ENCODE peak calls at places on chromosomes 4 and X, in six cellular contexts. Z is sigmoid colon, D is H1, N is ovary, O is HepG2, X is suprapubic skin. U is an unnamed sample.

GRCh38 chrX:29024813-29025342 is 437.6 kb downstream of the IL1RAPL1 start:
- DNase-seq in X (no peak), Z (no peak), N (no peak), O (no peak), D (no peak), U (no peak)

GRCh38 chr4:184250795-184251679 is 33.4 kb upstream of the ENPP6 start:
- DNase-seq in O (peak; percentile 71), X (no peak), N (no peak), D (peak; percentile 46), Z (no peak), U (no peak)

GRCh38 chrX:69027181-69028005 is 137.9 kb downstream of the PJA1 start:
- DNase-seq in Z (no peak), X (no peak), N (peak; percentile 50), O (no peak), D (peak; percentile 20), U (no peak)

GRCh38 chrX:152074163-152074562 is 64.2 kb downstream of the MAGEA10 start:
- DNase-seq in D (no peak), N (no peak), X (no peak), Z (no peak), O (no peak), U (no peak)

GRCh38 chr4:168449740-168450442 is 30.4 kb downstream of the DDX60L start:
- DNase-seq in O (no peak), Z (peak; percentile 71), D (no peak), N (peak; percentile 36), X (no peak), U (peak; percentile 22)

GRCh38 chr4:187786190-187786589 is 209.4 kb upstream of the ZFP42 start:
- DNase-seq in Z (no peak), X (no peak), D (no peak), O (no peak), N (no peak), U (no peak)

GRCh38 chr4:158938462-158939044 is 164.3 kb upstream of the RAPGEF2 start:
- DNase-seq in Z (no peak), D (no peak), O (no peak), X (no peak), N (no peak), U (no peak)

GRCh38 chrX:67604979-67605703 is 61.3 kb downstream of the AR start:
- DNase-seq in O (no peak), X (no peak), Z (no peak), N (no peak), D (no peak), U (no peak)

GRCh38 chr4:20652226-20652836 is 47.9 kb upstream of the PACRGL start:
- DNase-seq in X (no peak), D (no peak), Z (no peak), N (no peak), O (no peak), U (no peak)

GRCh38 chrX:153681175-153681574 is 6.6 kb upstream of the SLC6A8 start:
- DNase-seq in X (no peak), O (no peak), D (no peak), Z (peak; percentile 58), N (no peak), U (no peak)

GRCh38 chr4:152100378-152101201 is 339.8 kb upstream of the GATB start:
- DNase-seq in O (no peak), D (peak; percentile 30), N (no peak), Z (no peak), X (no peak), U (no peak)

GRCh38 chrX:107710617-107711391 is 64.8 kb downstream of the TSC22D3 start:
- DNase-seq in N (peak; percentile 47), X (no peak), D (no peak), O (peak; percentile 43), Z (peak; percentile 70), U (peak; percentile 76)

GRCh38 chr4:41258783-41259182 is 2.1 kb downstream of the UCHL1 start:
- DNase-seq in Z (no peak), D (no peak), X (no peak), O (peak; percentile 18), N (peak; percentile 42), U (no peak)
- H3K36me3 ChIP-seq in Z (no peaks in the 10 kb centered on the region), D (peaks cover 45% of the 10 kb centered on the region), X (no peaks in the 10 kb centered on the region), O (no peaks in the 10 kb centered on the region), N (no peaks in the 10 kb centered on the region), U (no peaks in the 10 kb centered on the region)

DNA sequence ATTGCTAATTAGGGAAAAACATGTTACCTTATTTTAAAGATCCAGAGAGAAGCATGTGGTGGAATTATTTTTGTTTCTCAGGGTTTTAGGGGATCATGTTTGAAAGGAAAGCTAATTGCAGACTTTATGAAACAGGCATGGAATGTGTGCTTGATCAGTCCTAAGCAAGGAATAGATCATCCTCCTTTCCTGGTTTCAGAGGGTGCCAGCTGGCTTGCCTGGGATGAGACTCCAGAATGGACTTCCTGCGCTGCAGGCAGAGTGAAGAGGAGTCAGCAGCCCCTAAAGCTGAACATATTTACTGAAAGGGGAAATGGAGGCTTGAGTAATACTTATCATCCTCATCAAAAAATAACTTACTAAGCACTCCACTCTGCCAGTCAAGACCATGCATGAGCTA is 13.3 kb downstream of the FGF5 start:
- DNase-seq in D (no peak), O (no peak), Z (no peak), X (no peak), N (no peak), U (no peak)
- H3K4me1 ChIP-seq in D (peaks cover 2% of the 10 kb centered on the region), O (no peaks in the 10 kb centered on the region), Z (no peaks in the 10 kb centered on the region), X (no peaks in the 10 kb centered on the region), N (no peaks in the 10 kb centered on the region), U (no peaks in the 10 kb centered on the region)

GRCh38 chrX:85391185-85391878 is 11.9 kb upstream of the POF1B start:
- DNase-seq in N (no peak), O (no peak), D (no peak), X (no peak), Z (no peak), U (no peak)
- TF ChIP-seq EP300 in N (no peak), O (no peak), D (no peak), X (no peak), Z (no peak), U (no peak)

GRCh38 chr4:99078931-99079624 is 9.5 kb downstream of the ADH5 start:
- DNase-seq in O (no peak), Z (no peak), X (no peak), N (no peak), D (no peak), U (no peak)

GRCh38 chr4:99078336-99078735 is 10.3 kb downstream of the ADH5 start:
- DNase-seq in D (no peak), Z (no peak), X (no peak), O (no peak), N (no peak), U (no peak)

GRCh38 chr4:99077177-99077576 is 11.4 kb downstream of the ADH5 start:
- DNase-seq in X (no peak), N (no peak), D (no peak), Z (no peak), O (no peak), U (no peak)

GRCh38 chr4:99082192-99082591 is 6.4 kb downstream of the ADH5 start:
- DNase-seq in Z (no peak), N (no peak), D (no peak), X (no peak), O (no peak), U (no peak)

GRCh38 chr4:99079625-99080295 is 8.8 kb downstream of the ADH5 start:
- DNase-seq in Z (no peak), X (no peak), N (no peak), D (no peak), O (no peak), U (no peak)
- H3K36me3 ChIP-seq in Z (peaks cover 99% of the 10 kb centered on the region), X (peaks cover 92% of the 10 kb centered on the region), N (no peaks in the 10 kb centered on the region), D (peaks cover 68% of the 10 kb centered on the region), O (peaks cover 87% of the 10 kb centered on the region), U (peaks cover 5% of the 10 kb centered on the region)

DNA sequence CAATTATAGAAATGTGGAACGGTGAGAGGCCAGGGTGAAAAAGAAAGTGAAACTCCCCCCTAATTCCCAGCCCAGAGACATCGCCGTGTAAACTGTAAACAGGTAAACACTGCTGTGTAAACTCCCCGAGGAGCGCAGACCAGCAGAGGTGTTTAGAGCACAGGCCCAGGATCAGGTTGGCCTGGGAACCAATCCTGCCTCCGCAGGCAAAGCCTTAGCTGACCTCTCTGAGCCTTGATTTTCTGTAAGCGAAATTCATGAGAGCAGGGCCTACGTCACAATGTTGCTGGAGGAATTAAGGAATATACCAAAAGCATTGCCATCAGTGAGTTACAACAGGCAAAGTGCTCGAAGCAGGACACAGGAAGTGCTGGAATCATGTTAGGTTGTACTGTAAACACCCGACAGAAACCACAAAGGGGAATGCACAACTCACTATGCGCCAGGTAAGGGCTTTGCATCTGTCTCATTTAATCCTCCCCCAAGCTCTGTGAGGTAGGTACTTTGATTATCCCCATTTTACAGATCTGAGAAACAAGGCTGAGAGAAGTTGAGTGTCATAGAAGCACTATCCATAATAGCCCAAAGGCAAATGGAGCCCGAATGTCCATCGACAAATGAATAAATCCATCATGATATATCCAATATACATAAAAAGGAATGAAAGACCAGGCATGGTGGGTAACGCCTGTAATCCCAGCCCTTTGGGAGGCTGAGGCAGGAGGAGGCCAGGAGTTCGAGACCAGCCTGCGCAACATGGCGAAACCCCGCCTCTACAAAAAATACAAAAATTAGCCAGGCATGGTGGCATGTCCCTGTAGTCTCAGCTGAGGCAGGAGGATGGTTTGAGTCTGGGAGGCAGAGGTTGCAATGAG is 30.7 kb upstream of the KIAA0232 start:
- DNase-seq in Z (no peak), D (no peak), X (no peak), N (no peak), O (no peak), U (no peak)
- H3K4me1 ChIP-seq in Z (peaks cover 9% of the 10 kb centered on the region), D (no peaks in the 10 kb centered on the region), X (peaks cover 48% of the 10 kb centered on the region), N (peaks cover 3% of the 10 kb centered on the region), O (peaks cover 89% of the 10 kb centered on the region), U (peaks cover 57% of the 10 kb centered on the region)

GRCh38 chrX:111492085-111492484 is 19.4 kb upstream of the SERTM2 start:
- DNase-seq in O (no peak), D (no peak), Z (no peak), N (no peak), X (no peak), U (no peak)
- TF ChIP-seq EP300 in O (no peak), D (no peak), Z (no peak), N (no peak), X (no peak), U (no peak)

U was measured in tibial nerve.